ENCODE peak calls at places on chromosomes 3 and 15, in four cellular contexts. B is cardiac fibroblast; R is fibroblast of the aortic adventitia; G is CD8-positive, alpha-beta T cell. P is an unnamed sample.

GRCh38 chr3:139198929-139199328 is 144.9 kb upstream of the MRPS22 start:
- DNase-seq in R (no peak), B (no peak), G (no peak), P (peak)

GRCh38 chr3:54299169-54299935 is 177.0 kb downstream of the CACNA2D3 start:
- DNase-seq in G (no peak), B (no peak), R (no peak), P (no peak)

GRCh38 chr15:29676961-29677402 is 145.3 kb downstream of the TJP1 start:
- DNase-seq in R (peak), G (no peak), B (peak), P (no peak)

GRCh38 chr15:45123397-45123796 is 6.3 kb downstream of the DUOXA1 start:
- DNase-seq in G (no peak), B (no peak), R (no peak), P (no peak)

GRCh38 chr3:98962189-98962930 is 60.9 kb upstream of the DCBLD2 start:
- DNase-seq in R (peak), B (peak), G (no peak), P (no peak)

GRCh38 chr3:146972726-146973125 is 367.6 kb upstream of the PLSCR5 start:
- DNase-seq in R (peak), G (no peak), B (peak), P (peak)

GRCh38 chr15:25182736-25183445 is 228.1 kb downstream of the SNRPN start:
- DNase-seq in B (no peak), R (no peak), G (no peak), P (no peak)

GRCh38 chr3:159417761-159418160 is 570.9 kb upstream of the IL12A start:
- DNase-seq in R (no peak), B (peak), G (no peak), P (no peak)

GRCh38 chr15:91561371-91562100 is 292.0 kb upstream of the SLCO3A1 start:
- DNase-seq in B (peak), R (peak), G (no peak), P (peak)

GRCh38 chr3:123344175-123344908 is 104.5 kb downstream of the ADCY5 start:
- DNase-seq in R (peak), B (peak), G (no peak), P (peak)

GRCh38 chr3:158107508-158108095 is 1.4 kb upstream of the SHOX2 start:
- DNase-seq in R (no peak), G (no peak), B (no peak), P (no peak)

GRCh38 chr15:98801234-98801561 is 152.9 kb downstream of the IGF1R start:
- DNase-seq in R (no peak), G (peak), B (no peak), P (no peak)

GRCh38 chr3:157094301-157094700 is 65.6 kb downstream of the CCNL1 start:
- DNase-seq in B (no peak), R (no peak), G (no peak), P (no peak)

GRCh38 chr3:10950476-10951294 is 41.9 kb upstream of the SLC6A1 start:
- DNase-seq in B (peak), R (peak), G (no peak), P (peak)

GRCh38 chr3:81998139-81998755 is 236.8 kb upstream of the GBE1 start:
- DNase-seq in R (peak), G (no peak), B (peak), P (no peak)

GRCh38 chr15:31396881-31397560 is 70.4 kb downstream of the KLF13 start:
- DNase-seq in R (peak), G (no peak), B (peak), P (no peak)

GRCh38 chr15:58515807-58516206 is 84.0 kb downstream of the LIPC start:
- DNase-seq in R (no peak), B (no peak), G (no peak), P (no peak)

GRCh38 chr3:102536479-102536878 is 101.7 kb downstream of the ZPLD1 start:
- DNase-seq in B (peak), G (no peak), R (peak), P (no peak)

GRCh38 chr3:197525706-197526105 is 30.1 kb downstream of the BDH1 start:
- DNase-seq in R (peak), B (peak), G (no peak), P (no peak)

GRCh38 chr15:86362556-86362955 is 282.9 kb downstream of the AGBL1 start:
- DNase-seq in R (no peak), B (no peak), G (no peak), P (no peak)

GRCh38 chr3:137165117-137165806 is 207.5 kb downstream of the IL20RB start:
- DNase-seq in G (no peak), R (peak), B (no peak), P (no peak)

GRCh38 chr15:77336006-77336405 is 83.9 kb downstream of the PEAK1 start:
- DNase-seq in G (no peak), B (no peak), R (no peak), P (no peak)

GRCh38 chr3:94314218-94314883 is 251.5 kb downstream of the NSUN3 start:
- DNase-seq in G (no peak), B (no peak), R (no peak), P (no peak)

GRCh38 chr3:131083190-131083863 is 56.6 kb downstream of the NEK11 start:
- DNase-seq in B (peak), R (peak), G (no peak), P (no peak)

GRCh38 chr3:53708001-53708621 is 138.1 kb downstream of the CHDH start:
- DNase-seq in B (no peak), R (no peak), G (no peak), P (no peak)

GRCh38 chr3:179067839-179068238 is 3.8 kb downstream of the ZMAT3 start:
- DNase-seq in G (no peak), R (peak), B (peak), P (no peak)

GRCh38 chr15:77502379-77503095 is 81.8 kb downstream of the HMG20A start:
- DNase-seq in G (no peak), R (no peak), B (no peak), P (no peak)

GRCh38 chr3:37606472-37606871 is 255.2 kb upstream of the CTDSPL start:
- DNase-seq in R (no peak), B (no peak), G (no peak), P (no peak)

GRCh38 chr3:113844622-113845222 is 6.1 kb downstream of the GRAMD1C start:
- DNase-seq in B (peak), G (no peak), R (peak), P (no peak)

GRCh38 chr15:97521894-97522293 is 438.6 kb upstream of the ARRDC4 start:
- DNase-seq in R (no peak), B (peak), G (no peak), P (no peak)

GRCh38 chr3:14467723-14468620 is 65.6 kb downstream of the SLC6A6 start:
- DNase-seq in R (peak), B (peak), G (peak), P (no peak)

GRCh38 chr3:30886888-30887287 is 7.6 kb downstream of the GADL1 start:
- DNase-seq in R (no peak), B (no peak), G (no peak), P (no peak)

GRCh38 chr15:73983211-73983727 is 8.8 kb downstream of the STOML1 start:
- DNase-seq in B (peak), G (no peak), R (peak), P (no peak)

GRCh38 chr15:33547876-33548275 is 237.1 kb downstream of the RYR3 start:
- DNase-seq in R (peak), G (no peak), B (peak), P (no peak)

GRCh38 chr3:5309181-5309580 is 121.7 kb downstream of the EDEM1 start:
- DNase-seq in R (no peak), G (no peak), B (no peak), P (no peak)

GRCh38 chr3:184874709-184875644 is 63.0 kb downstream of the VPS8 start:
- DNase-seq in B (peak), G (no peak), R (peak), P (no peak)
- TF ChIP-seq CTCF in B (peak), G (peak), R (peak), P (peak)

GRCh38 chr15:41945701-41946100 is 26.7 kb downstream of the EHD4 start:
- DNase-seq in R (no peak), B (no peak), G (no peak), P (no peak)

GRCh38 chr15:41943543-41944312 is 28.6 kb downstream of the EHD4 start:
- DNase-seq in R (no peak), G (no peak), B (no peak), P (no peak)

GRCh38 chr15:41945221-41945620 is 27.1 kb downstream of the EHD4 start:
- DNase-seq in B (no peak), G (no peak), R (no peak), P (no peak)

GRCh38 chr15:41942886-41943285 is 29.5 kb downstream of the EHD4 start:
- DNase-seq in R (no peak), G (no peak), B (no peak), P (no peak)

GRCh38 chr15:41944313-41944940 is 27.9 kb downstream of the EHD4 start:
- DNase-seq in G (no peak), R (peak), B (peak), P (peak)
- H3K4me3 ChIP-seq in G (no peak), R (no peak), B (no peak), P (no peak)

DNA sequence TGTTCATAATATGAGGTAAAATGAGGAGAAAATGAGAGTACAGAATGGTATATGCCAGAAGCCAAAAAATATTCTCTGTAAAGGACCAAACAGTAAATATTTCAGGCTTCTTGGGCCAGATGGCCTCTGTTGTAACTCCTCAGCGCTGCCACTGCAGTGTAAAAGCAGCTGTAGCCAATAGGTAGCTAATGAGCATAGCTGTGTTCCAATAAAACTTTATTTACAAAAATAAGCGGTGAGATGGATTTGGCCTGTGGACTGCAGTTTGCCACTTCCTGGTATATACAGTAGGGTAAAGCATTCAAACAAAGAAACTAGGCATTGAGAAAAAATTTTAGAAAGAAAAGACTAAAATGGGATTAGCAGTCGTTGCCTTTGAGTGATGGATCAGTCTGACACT is 51.5 kb downstream of the BFSP2 start:
- DNase-seq in G (no peak), R (no peak), B (no peak), P (no peak)
- TF ChIP-seq CTCF in G (no peak), R (no peak), B (no peak), P (no peak)

DNA sequence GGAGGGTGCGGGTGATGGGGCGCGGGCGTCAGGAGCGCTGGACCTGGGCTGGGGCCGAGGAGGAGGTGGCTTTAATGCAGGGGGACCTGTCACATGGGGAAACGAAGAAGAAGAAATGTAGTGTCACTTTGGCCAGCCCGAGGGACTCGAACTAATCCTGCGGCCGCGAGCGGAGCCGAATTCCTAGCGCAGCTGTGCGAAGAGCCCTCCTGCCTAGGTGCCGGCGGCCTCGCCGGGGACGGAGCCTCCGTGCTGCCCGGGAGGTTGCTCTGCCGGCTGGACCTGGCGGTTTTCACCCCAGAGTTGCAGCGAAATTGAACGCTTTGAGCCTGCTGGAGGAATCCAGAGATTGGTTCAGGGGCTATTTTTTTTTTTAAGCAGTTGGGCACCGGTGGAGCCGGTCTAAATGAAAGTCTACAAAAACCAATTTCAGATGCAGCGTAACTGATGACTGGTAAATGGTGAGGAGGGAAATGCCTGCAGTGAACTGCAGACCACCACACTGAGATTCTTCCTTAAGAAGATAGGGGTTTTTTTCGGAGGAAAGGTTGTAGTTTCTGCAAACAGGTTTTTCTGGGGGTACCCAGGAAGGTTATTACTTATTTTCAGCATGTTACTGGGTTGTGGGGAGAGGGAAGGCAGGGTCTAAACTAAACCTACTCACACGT is 674 bp downstream of the TMEM108 start:
- DNase-seq in B (peak), G (no peak), R (peak), P (no peak)
- H3K4me3 ChIP-seq in B (peak), G (no peak), R (peak), P (peak)

DNA sequence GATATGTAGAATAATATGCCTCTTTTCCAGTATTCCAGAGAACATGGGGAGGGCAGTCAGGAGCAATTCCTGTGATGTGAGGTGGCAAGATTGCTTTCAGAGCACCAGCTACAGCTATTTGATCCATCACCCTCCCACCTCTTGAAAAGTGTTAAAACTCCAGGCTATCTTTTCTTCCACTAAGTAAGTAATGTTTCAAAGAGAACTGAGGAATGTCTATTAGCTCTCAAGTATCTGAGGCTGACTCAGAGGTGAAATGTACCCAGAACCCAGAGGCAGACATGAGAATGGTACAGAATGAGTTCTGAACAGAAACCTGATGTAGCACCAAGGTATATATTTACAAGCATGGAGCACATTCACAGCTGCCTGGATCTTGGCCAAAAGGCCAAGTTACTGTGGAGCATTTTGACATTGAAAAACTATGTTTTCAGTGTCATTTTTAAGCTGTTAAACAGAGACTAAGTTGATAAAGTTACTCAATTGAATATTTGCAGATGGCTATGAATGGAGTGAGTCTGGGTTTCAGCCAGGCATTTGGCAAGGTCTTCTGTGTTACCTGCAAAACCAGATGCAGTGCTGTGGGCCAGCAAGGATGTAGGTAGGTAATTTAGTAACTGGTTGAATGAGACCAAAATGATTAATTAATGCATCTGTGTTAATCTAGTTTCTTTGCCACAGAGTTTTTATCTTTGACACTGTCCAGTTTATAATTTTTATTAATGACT is 227.7 kb upstream of the CD96 start:
- DNase-seq in G (no peak), R (no peak), B (no peak), P (no peak)
- TF ChIP-seq CTCF in G (no peak), R (no peak), B (no peak), P (no peak)

GRCh38 chr3:32500225-32500624 is 2.4 kb downstream of the CMTM6 start:
- DNase-seq in G (no peak), R (no peak), B (no peak), P (no peak)
- H3K4me3 ChIP-seq in G (no peak), R (no peak), B (no peak), P (no peak)

GRCh38 chr3:141844108-141844507 is 32.3 kb upstream of the ATP1B3 start:
- DNase-seq in B (no peak), R (no peak), G (no peak), P (no peak)

GRCh38 chr3:141844812-141845211 is 31.6 kb upstream of the ATP1B3 start:
- DNase-seq in B (no peak), R (no peak), G (no peak), P (no peak)

GRCh38 chr3:141849056-141849814 is 27.2 kb upstream of the ATP1B3 start:
- DNase-seq in B (no peak), R (no peak), G (no peak), P (no peak)

GRCh38 chr3:141846050-141846433 is 30.4 kb upstream of the ATP1B3 start:
- DNase-seq in R (peak), B (no peak), G (no peak), P (no peak)

GRCh38 chr3:141845407-141846049 is 30.9 kb upstream of the ATP1B3 start:
- DNase-seq in R (no peak), G (peak), B (no peak), P (no peak)
- TF ChIP-seq CTCF in R (no peak), G (no peak), B (no peak), P (no peak)

GRCh38 chr3:42853056-42853455 is 22.6 kb downstream of the CYP8B1 start:
- DNase-seq in B (no peak), R (no peak), G (no peak), P (no peak)
- H3K4me3 ChIP-seq in B (no peak), R (no peak), G (no peak), P (no peak)

GRCh38 chr3:55622116-55622515 is 135.0 kb upstream of the WNT5A start:
- DNase-seq in R (no peak), B (no peak), G (no peak), P (no peak)
- TF ChIP-seq CTCF in R (no peak), B (no peak), G (no peak), P (no peak)

GRCh38 chr3:128175768-128176167 is 22.5 kb downstream of the EEFSEC start:
- DNase-seq in B (no peak), G (no peak), R (no peak), P (no peak)

GRCh38 chr3:128176270-128176831 is 23.1 kb downstream of the EEFSEC start:
- DNase-seq in B (no peak), G (no peak), R (peak), P (no peak)

GRCh38 chr3:128179474-128179819 is 26.2 kb downstream of the EEFSEC start:
- DNase-seq in R (no peak), B (no peak), G (no peak), P (no peak)

GRCh38 chr3:128178782-128179473 is 25.6 kb downstream of the EEFSEC start:
- DNase-seq in B (peak), G (no peak), R (peak), P (no peak)

DNA sequence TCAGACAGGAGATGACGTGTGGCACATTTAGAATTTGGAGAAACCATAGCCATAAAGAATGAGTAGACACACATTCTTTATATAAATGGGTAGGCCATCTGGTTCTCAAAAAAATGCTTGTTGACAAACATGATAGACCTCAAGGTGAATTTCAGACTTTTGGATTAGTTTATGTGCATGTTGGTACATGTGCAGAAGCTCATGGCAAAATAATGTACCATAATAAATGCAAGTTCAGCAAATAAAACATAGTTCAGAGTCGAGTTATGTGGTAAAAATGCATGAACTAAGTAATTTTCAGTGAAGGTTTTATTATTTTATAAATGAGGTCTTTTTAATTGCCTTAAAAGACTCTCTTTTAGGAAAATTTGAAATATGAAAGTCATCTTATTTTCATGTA is 24.6 kb downstream of the EEFSEC start:
- DNase-seq in B (no peak), R (peak), G (no peak), P (no peak)
- H3K4me3 ChIP-seq in B (no peak), R (peak), G (no peak), P (no peak)